ENCODE peak calls at places on chromosome 1, in six cellular contexts. E, G, O, N, L and P are unnamed samples.
A peak's percentile ranks its signal among the peaks of the same experiment; 100 is the strongest.

GRCh38 chr1:45864765-45865164 is 61.4 kb downstream of the MAST2 start:
- DNase-seq in E (no peak), G (no peak), O (no peak), N (no peak), L (peak; percentile 20), P (no peak)

GRCh38 chr1:48878191-48878940 is 101.7 kb upstream of the BEND5 start:
- DNase-seq in E (peak; percentile 75), G (no peak), O (no peak), N (peak; percentile 87), L (peak; percentile 91), P (no peak)

GRCh38 chr1:35390600-35391494 is 122.3 kb downstream of the ZMYM4 start:
- DNase-seq in E (no peak), G (no peak), O (no peak), N (no peak), L (no peak), P (no peak)

GRCh38 chr1:219247441-219247840 is 73.8 kb downstream of the LYPLAL1 start:
- DNase-seq in E (no peak), G (no peak), O (no peak), N (no peak), L (no peak), P (no peak)

GRCh38 chr1:209899948-209900347 is 38.1 kb upstream of the SYT14 start:
- DNase-seq in E (peak; percentile 55), G (no peak), O (no peak), N (no peak), L (no peak), P (no peak)

GRCh38 chr1:198179556-198179981 is 22.8 kb downstream of the NEK7 start:
- DNase-seq in E (peak; percentile 68), G (no peak), O (no peak), N (no peak), L (no peak), P (no peak)

GRCh38 chr1:25784575-25785051 is 15.4 kb upstream of the SELENON start:
- DNase-seq in E (no peak), G (no peak), O (no peak), N (no peak), L (no peak), P (no peak)

GRCh38 chr1:228351850-228352249 is 54.8 kb downstream of the TRIM11 start:
- DNase-seq in E (no peak), G (no peak), O (peak; percentile 50), N (no peak), L (no peak), P (no peak)

GRCh38 chr1:18921506-18922251 is 19.3 kb upstream of the ALDH4A1 start:
- DNase-seq in E (no peak), G (no peak), O (no peak), N (no peak), L (peak; percentile 55), P (no peak)

GRCh38 chr1:7769673-7770412 is 1.3 kb upstream of the VAMP3 start:
- DNase-seq in E (no peak), G (no peak), O (no peak), N (no peak), L (no peak), P (no peak)

GRCh38 chr1:110255388-110255787 is 45.3 kb downstream of the KCNC4 start:
- DNase-seq in E (no peak), G (no peak), O (no peak), N (no peak), L (peak; percentile 18), P (no peak)

GRCh38 chr1:16244650-16245285 is 7.8 kb upstream of the CPLANE2 start:
- DNase-seq in E (no peak), G (no peak), O (peak; percentile 41), N (no peak), L (no peak), P (no peak)

GRCh38 chr1:93255222-93256079 is 74.9 kb downstream of the CCDC18 start:
- DNase-seq in E (peak; percentile 58), G (no peak), O (no peak), N (peak; percentile 57), L (peak; percentile 56), P (no peak)

GRCh38 chr1:1344672-1345361 is 4.4 kb downstream of the DVL1 start:
- DNase-seq in E (peak; percentile 93), G (no peak), O (no peak), N (peak; percentile 52), L (peak; percentile 48), P (no peak)

GRCh38 chr1:1307908-1308755 is at the start of the genes ACAP3 and PUSL1:
- DNase-seq in E (peak; percentile 95), G (peak; percentile 63), O (peak; percentile 96), N (peak; percentile 99), L (peak; percentile 94), P (peak; percentile 55)

GRCh38 chr1:161915051-161915503 is 108.6 kb downstream of the OLFML2B start:
- DNase-seq in E (no peak), G (no peak), O (no peak), N (no peak), L (no peak), P (no peak)

GRCh38 chr1:156498447-156499193 is 2.0 kb downstream of the MEF2D start:
- DNase-seq in E (peak; percentile 44), G (no peak), O (peak; percentile 80), N (no peak), L (peak; percentile 61), P (no peak)

GRCh38 chr1:110281363-110282290 is 57.5 kb upstream of the RBM15 start:
- DNase-seq in E (no peak), G (no peak), O (no peak), N (no peak), L (no peak), P (no peak)

GRCh38 chr1:101203812-101204540 is 32.8 kb upstream of the S1PR1 start:
- DNase-seq in E (no peak), G (no peak), O (no peak), N (peak; percentile 33), L (peak; percentile 61), P (no peak)

GRCh38 chr1:201250326-201251011 is 32.8 kb upstream of the PKP1 start:
- DNase-seq in E (peak; percentile 1), G (no peak), O (no peak), N (no peak), L (no peak), P (no peak)

GRCh38 chr1:9075023-9075422 is 5.6 kb upstream of the SLC2A5 start:
- DNase-seq in E (no peak), G (no peak), O (no peak), N (no peak), L (no peak), P (no peak)

GRCh38 chr1:210248341-210248740 is 15.7 kb downstream of the SERTAD4 start:
- DNase-seq in E (no peak), G (no peak), O (no peak), N (no peak), L (no peak), P (no peak)